ENCODE peak calls at places on chromosomes 3 and 15, in five cellular contexts. B is lung, L is body of pancreas, I is uterus, E is A549. U is an unnamed sample.

GRCh38 chr15:80953953-80954778 is 35.5 kb downstream of the MESD start:
- DNase-seq in E (peak), L (no peak), I (no peak), B (no peak), U (peak)

GRCh38 chr3:116701070-116701469 is 8.5 kb upstream of the TUSC7 start:
- DNase-seq in L (no peak), B (no peak), I (no peak), E (no peak), U (no peak)

GRCh38 chr15:42427429-42428223 is 63.3 kb downstream of the ZNF106 start:
- DNase-seq in L (no peak), E (no peak), I (no peak), B (no peak), U (no peak)

GRCh38 chr15:60126661-60127060 is 122.5 kb downstream of the FOXB1 start:
- DNase-seq in E (no peak), I (no peak), L (no peak), B (no peak), U (no peak)

GRCh38 chr3:15295506-15295905 is 36.9 kb downstream of the SH3BP5 start:
- DNase-seq in I (peak), B (no peak), E (no peak), L (peak), U (peak)

GRCh38 chr3:9787714-9788113 is 4.6 kb downstream of the TADA3 start:
- DNase-seq in E (no peak), I (no peak), L (no peak), B (no peak), U (no peak)

GRCh38 chr3:120838441-120839091 is 69.4 kb upstream of the STXBP5L start:
- DNase-seq in L (no peak), E (no peak), I (no peak), B (no peak), U (no peak)

GRCh38 chr3:194939949-194940770 is 254.5 kb downstream of the FAM43A start:
- DNase-seq in I (no peak), L (peak), E (no peak), B (no peak), U (peak)

GRCh38 chr3:63559884-63560283 is 92.6 kb upstream of the SNTN start:
- DNase-seq in I (no peak), E (no peak), B (no peak), L (no peak), U (no peak)

GRCh38 chr3:77726509-77726908 is 686.6 kb downstream of the ROBO2 start:
- DNase-seq in E (no peak), B (no peak), L (no peak), I (no peak), U (no peak)

GRCh38 chr15:62706361-62706760 is 336.2 kb upstream of the TPM1 start:
- DNase-seq in B (no peak), E (peak), I (no peak), L (no peak), U (no peak)
- TF ChIP-seq CTCF in B (no peak), E (peak), I (no peak), L (peak), U (no peak)

DNA sequence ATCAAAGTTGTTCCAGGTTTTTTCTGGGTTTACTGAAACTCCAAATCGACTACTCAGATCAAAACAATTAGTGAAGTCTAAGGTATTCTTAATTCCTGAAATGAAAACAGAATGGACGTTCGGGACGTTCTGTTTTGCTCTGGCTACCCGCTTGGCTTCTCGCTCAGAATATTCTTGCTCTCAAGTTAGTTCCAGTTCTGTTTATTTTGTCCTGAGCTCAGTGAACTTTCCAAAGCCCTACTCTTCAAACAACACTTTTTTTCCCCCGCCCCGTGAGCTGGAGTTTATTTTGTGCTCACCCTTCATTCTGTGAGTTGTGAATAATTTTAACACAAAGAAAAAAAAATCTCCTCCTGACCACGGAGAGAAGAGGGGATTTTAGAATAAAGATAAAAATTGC is 72.6 kb downstream of the SAMMSON start:
- DNase-seq in I (no peak), E (no peak), L (no peak), B (no peak), U (no peak)
- H3K4me3 ChIP-seq in I (peak), E (no peak), L (no peak), B (no peak), U (peak)

DNA sequence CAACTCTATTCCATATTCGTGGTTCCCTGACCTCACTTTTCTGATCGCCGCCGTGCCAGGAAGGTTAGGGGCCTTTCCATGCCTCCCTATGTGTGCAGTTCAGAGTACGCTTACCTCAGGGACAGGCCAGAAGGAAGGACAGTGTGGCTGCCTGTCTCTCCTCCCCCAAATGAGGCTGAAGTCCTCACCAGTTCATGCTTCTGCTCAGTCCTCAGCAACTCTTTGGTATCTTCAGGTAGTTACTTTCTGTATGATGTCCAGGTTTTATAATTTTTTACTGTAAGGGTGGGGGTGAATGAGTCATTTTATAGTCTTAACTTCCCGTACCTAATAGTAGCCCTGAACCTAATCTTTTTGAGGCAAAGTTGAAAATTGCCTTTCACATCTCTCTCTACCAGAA is 98.7 kb downstream of the VPS8 start:
- DNase-seq in E (no peak), B (no peak), L (no peak), I (no peak), U (no peak)
- H3K27ac ChIP-seq in E (no peak), B (no peak), L (no peak), I (no peak), U (no peak)

DNA sequence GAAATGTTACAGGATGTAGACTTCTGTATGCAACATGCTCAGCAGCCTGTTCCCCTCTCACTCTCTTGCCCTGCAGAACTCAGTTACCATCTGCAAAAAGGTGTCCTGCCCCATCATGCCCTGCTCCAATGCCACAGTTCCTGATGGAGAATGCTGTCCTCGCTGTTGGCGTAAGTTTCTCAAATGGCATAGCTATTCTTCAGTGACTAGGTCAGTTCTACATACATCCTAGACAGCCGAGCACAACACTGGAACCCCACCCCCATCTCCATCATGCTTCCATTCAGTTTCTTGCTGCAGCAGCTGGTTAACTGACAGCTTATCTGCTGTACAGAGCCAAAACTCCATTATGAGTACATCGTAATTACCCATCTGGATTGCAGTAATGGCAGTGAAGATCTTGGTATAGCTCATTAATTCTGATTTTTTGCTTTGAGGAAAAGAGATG is 4.5 kb downstream of the THBS1 start:
- DNase-seq in B (no peak), L (no peak), E (no peak), I (no peak), U (no peak)
- TF ChIP-seq CTCF in B (no peak), L (no peak), E (no peak), I (no peak), U (no peak)

U was measured in right atrium auricular region.